ENCODE peak calls at places on chromosomes 7 and 10, in nine cellular contexts. U is Panc1, E is spleen, T is suprapubic skin, F is breast epithelium, M is H1, P is K562, Z is prostate gland, A is GM23338. B is an unnamed sample.

GRCh38 chr7:117297606-117298005 is 25.3 kb downstream of the WNT2 start:
- DNase-seq in T (no peak), F (no peak), P (no peak), M (no peak), E (no peak), U (no peak), Z (no peak), A (no peak), B (peak)

GRCh38 chr7:133044722-133045473 is 37.0 kb downstream of the CHCHD3 start:
- DNase-seq in Z (no peak), P (no peak), E (no peak), A (peak), F (no peak), U (no peak), T (no peak), M (peak), B (no peak)

GRCh38 chr7:117134885-117135552 is 181.7 kb downstream of the ST7 start:
- DNase-seq in A (no peak), Z (no peak), T (no peak), F (no peak), M (no peak), E (no peak), U (no peak), P (no peak), B (no peak)

GRCh38 chr10:90993340-90993739 is 72.5 kb upstream of the ANKRD1 start:
- DNase-seq in M (no peak), U (no peak), P (no peak), Z (no peak), F (no peak), A (no peak), T (no peak), E (no peak), B (no peak)

GRCh38 chr7:55074008-55074499 is 55.2 kb downstream of the EGFR start:
- DNase-seq in P (no peak), U (peak), F (no peak), Z (peak), T (no peak), E (no peak), M (no peak), A (peak), B (no peak)

GRCh38 chr10:30359373-30360206 is 10.5 kb upstream of the MTPAP start:
- DNase-seq in P (peak), F (no peak), A (peak), E (peak), M (peak), U (peak), T (no peak), Z (no peak), B (peak)

GRCh38 chr10:22475857-22476600 is 130.7 kb downstream of the SPAG6 start:
- DNase-seq in P (no peak), F (no peak), E (no peak), M (peak), U (no peak), T (no peak), Z (no peak), A (peak), B (no peak)

GRCh38 chr10:14379556-14380330 is 49.0 kb upstream of the FRMD4A start:
- DNase-seq in P (no peak), T (no peak), E (no peak), M (no peak), A (no peak), F (no peak), U (no peak), Z (no peak), B (no peak)

GRCh38 chr10:99633832-99634231 is 13.6 kb upstream of the SLC25A28 start:
- DNase-seq in F (no peak), E (no peak), U (no peak), A (no peak), M (no peak), P (no peak), T (no peak), Z (no peak), B (no peak)

GRCh38 chr7:66413379-66414114 is 208.4 kb downstream of the TPST1 start:
- DNase-seq in F (peak), A (peak), P (peak), E (peak), U (peak), M (peak), T (peak), Z (peak), B (peak)

GRCh38 chr10:104349623-104350142 is 4.0 kb upstream of the CFAP58 start:
- DNase-seq in E (no peak), P (no peak), U (no peak), A (peak), M (no peak), F (no peak), Z (peak), T (no peak), B (no peak)

GRCh38 chr10:72099054-72099921 is 10.9 kb upstream of the SPOCK2 start:
- DNase-seq in A (no peak), P (no peak), T (no peak), U (no peak), Z (no peak), F (no peak), E (no peak), M (no peak), B (peak)

GRCh38 chr7:156949541-156950380 is at the start of gene NOM1:
- DNase-seq in A (peak), E (peak), F (peak), P (peak), T (peak), M (peak), Z (peak), U (peak), B (no peak)
- TF ChIP-seq CTCF in A (peak), E (peak), F (peak), P (peak), T (peak), M (peak), Z (peak), U (peak), B (peak)

GRCh38 chr7:84669177-84669732 is 474.7 kb upstream of the SEMA3A start:
- DNase-seq in E (no peak), U (no peak), M (no peak), P (no peak), T (no peak), F (no peak), A (no peak), Z (no peak), B (no peak)
- TF ChIP-seq POLR2AphosphoS5 in E (no peak), U (no peak), M (no peak), P (no peak), T (no peak), F (no peak), A (no peak), Z (no peak), B (no peak)

GRCh38 chr7:82359426-82359825 is 84.2 kb downstream of the CACNA2D1 start:
- DNase-seq in P (no peak), U (no peak), A (no peak), M (no peak), E (no peak), T (no peak), F (no peak), Z (no peak), B (no peak)
- TF ChIP-seq CTCF in P (no peak), U (no peak), A (peak), M (no peak), E (no peak), T (no peak), F (no peak), Z (no peak), B (no peak)

DNA sequence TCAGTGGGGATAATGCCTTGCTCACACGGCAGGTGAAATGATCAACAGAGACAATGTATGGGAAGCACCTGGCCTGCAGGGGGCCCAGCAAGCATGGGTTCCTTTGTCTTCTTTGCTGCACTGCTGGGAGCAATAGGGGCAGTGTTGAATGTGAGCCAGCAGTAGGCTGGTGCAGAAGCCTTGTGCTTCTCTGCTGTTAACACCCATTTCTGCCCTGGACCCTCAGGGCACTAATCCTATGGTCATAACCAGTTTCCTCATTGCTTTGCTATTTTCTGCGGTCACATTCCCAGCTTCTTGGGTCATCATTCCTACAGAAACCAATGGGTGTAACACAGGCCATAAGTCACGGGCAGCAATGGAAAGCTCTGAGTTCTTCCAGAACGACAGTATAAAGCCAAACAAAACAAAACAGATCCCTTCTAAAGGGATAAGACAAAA is 10.9 kb upstream of the LGI1 start:
- DNase-seq in Z (no peak), A (peak), P (no peak), F (peak), T (no peak), U (peak), E (no peak), M (peak), B (no peak)
- TF ChIP-seq POLR2AphosphoS5 in Z (no peak), A (no peak), P (no peak), F (peak), T (no peak), U (peak), E (no peak), M (no peak), B (no peak)

DNA sequence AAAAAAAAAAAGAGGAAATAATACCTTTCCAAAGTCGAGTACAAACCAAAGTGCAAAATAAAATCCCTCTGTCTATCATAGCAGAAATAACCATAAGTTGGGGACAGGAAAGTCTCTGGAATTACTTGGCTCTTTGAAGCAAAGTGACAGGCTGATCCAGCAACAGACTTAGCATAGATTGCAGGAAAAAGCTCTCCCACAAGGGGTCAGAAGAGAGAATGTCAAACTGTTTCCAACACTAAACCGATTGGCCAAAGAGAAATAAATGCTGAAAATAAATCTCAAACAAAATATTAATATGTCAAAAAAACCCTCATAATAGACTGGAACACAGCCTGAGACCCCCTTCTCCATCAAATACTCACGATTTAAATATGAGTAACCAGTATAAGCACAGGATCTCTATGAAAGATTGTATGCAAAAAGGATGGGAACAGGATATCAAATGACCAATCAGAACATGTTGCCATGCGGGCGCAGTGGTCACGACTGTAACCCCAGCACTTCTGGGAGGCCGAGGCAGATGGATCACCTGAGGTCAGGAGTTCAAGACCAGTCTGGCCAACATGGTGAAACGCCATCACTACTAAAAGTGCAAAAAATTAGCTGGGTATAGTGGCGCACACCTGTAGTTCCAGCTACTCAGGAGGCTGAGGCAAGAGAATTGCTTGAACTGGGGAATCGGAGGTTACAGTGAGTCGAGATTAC is 1000.7 kb upstream of the LRRN3 start:
- DNase-seq in U (peak), Z (no peak), A (peak), P (no peak), E (peak), T (no peak), F (no peak), M (no peak), B (no peak)
- TF ChIP-seq CTCF in U (peak), Z (no peak), A (peak), P (no peak), E (peak), T (peak), F (no peak), M (peak), B (peak)

GRCh38 chr10:88992945-88993537 is 2.4 kb downstream of the FAS start:
- DNase-seq in E (no peak), A (peak), F (no peak), T (no peak), Z (peak), P (no peak), M (no peak), U (no peak), B (no peak)

GRCh38 chr10:88991161-88991899 is 732 bp downstream of the FAS start:
- DNase-seq in E (peak), M (peak), T (peak), U (no peak), Z (peak), F (peak), P (peak), A (peak), B (no peak)

GRCh38 chr10:88991900-88992237 is 1.3 kb downstream of the FAS start:
- DNase-seq in M (no peak), E (no peak), Z (no peak), P (no peak), F (no peak), A (no peak), T (no peak), U (no peak), B (no peak)

GRCh38 chr10:88995156-88995876 is 4.7 kb downstream of the FAS start:
- DNase-seq in E (no peak), T (no peak), A (no peak), M (no peak), U (no peak), Z (no peak), P (no peak), F (no peak), B (no peak)

DNA sequence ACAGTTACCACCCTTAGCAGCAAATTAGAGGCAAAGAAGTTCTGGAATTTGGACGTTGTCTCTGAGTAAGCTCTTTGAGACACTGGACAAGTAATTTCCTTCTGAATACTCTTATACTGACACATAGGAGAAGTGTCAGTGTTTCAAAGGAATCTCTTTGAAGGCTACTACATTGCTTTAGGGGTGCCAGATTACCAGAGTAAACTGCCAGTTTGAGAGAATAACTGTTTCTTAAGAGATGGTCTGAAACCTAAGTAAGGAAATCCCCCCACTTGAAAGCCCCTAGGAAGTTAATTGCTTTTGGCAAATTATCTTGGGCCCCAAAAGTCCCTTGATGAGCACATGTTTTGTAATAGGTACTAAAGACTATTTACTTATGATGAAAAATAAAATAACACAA is 3.4 kb downstream of the FAS start:
- DNase-seq in P (no peak), E (no peak), M (no peak), Z (no peak), A (no peak), U (no peak), T (no peak), F (no peak), B (no peak)
- TF ChIP-seq POLR2AphosphoS5 in P (no peak), E (no peak), M (no peak), Z (no peak), A (no peak), U (no peak), T (no peak), F (no peak), B (no peak)